ENCODE peak calls at places on chromosomes 3 and 15, in seven cellular contexts. O is EL; A is activated CD4-positive, alpha-beta T cell treated with anti-CD3 and anti-CD28 coated beads, Interleukin-2, amount 50 U/mL, for 4 hours; Y is OCI-LY7; W is body of pancreas; L is AG08396; D is NCI-H1105. M is an unnamed sample.

GRCh38 chr3:52289747-52290595 is 2.3 kb downstream of the GLYCTK start:
- DNase-seq in O (no peak), A (no peak), Y (no peak), W (peak), L (no peak), D (no peak), M (no peak)

GRCh38 chr15:68278345-68279217 is 1.0 kb downstream of the FEM1B start:
- DNase-seq in O (peak), A (peak), Y (peak), W (peak), L (no peak), D (peak), M (peak)

GRCh38 chr3:196111939-196112386 is 30.1 kb upstream of the TFRC start:
- DNase-seq in O (no peak), A (no peak), Y (no peak), W (no peak), L (no peak), D (no peak), M (no peak)

GRCh38 chr15:31306426-31307269 is 20.0 kb upstream of the KLF13 start:
- DNase-seq in O (no peak), A (no peak), Y (peak), W (no peak), L (peak), D (peak), M (peak)

GRCh38 chr3:194485471-194485875 is 1.3 kb downstream of the ATP13A3 start:
- DNase-seq in O (peak), A (no peak), Y (no peak), W (no peak), L (peak), D (no peak), M (no peak)

GRCh38 chr15:57890351-57890750 is 175.2 kb downstream of the ALDH1A2 start:
- DNase-seq in O (peak), A (no peak), Y (no peak), W (no peak), L (peak), D (no peak), M (no peak)

GRCh38 chr3:46353639-46354410 is at the start of gene CCR2:
- DNase-seq in O (no peak), A (peak), Y (no peak), W (no peak), L (no peak), D (no peak), M (no peak)

GRCh38 chr3:23819599-23820360 is 14.0 kb downstream of the UBE2E1 start:
- DNase-seq in O (no peak), A (no peak), Y (no peak), W (no peak), L (no peak), D (no peak), M (no peak)

GRCh38 chr3:171058873-171059603 is 32.5 kb upstream of the SLC2A2 start:
- DNase-seq in O (no peak), A (no peak), Y (no peak), W (no peak), L (no peak), D (no peak), M (no peak)

GRCh38 chr3:13416002-13416793 is 3.9 kb downstream of the NUP210 start:
- DNase-seq in O (no peak), A (no peak), Y (peak), W (no peak), L (no peak), D (no peak), M (no peak)

M was measured in adrenal gland.